ENCODE peak calls at places on chromosomes 5 and 9, in five cellular contexts. T, G, O, S and B are unnamed samples.

GRCh38 chr5:102154291-102154690 is 141.8 kb downstream of the SLCO4C1 start:
- DNase-seq in T (no peak), G (no peak), O (no peak), S (no peak), B (no peak)

GRCh38 chr5:78738693-78739300 is 90.2 kb upstream of the LHFPL2 start:
- DNase-seq in T (no peak), G (no peak), O (no peak), S (no peak), B (no peak)

GRCh38 chr5:108143581-108143980 is 238.3 kb downstream of the FBXL17 start:
- DNase-seq in T (no peak), G (no peak), O (no peak), S (no peak), B (no peak)

GRCh38 chr5:125011419-125011818 is 265.0 kb upstream of the ZNF608 start:
- DNase-seq in T (peak; percentile 35), G (no peak), O (no peak), S (no peak), B (no peak)

GRCh38 chr5:34486160-34486765 is 169.9 kb upstream of the RAI14 start:
- DNase-seq in T (peak; percentile 93), G (peak; percentile 98), O (peak; percentile 69), S (peak; percentile 74), B (peak; percentile 92)

GRCh38 chr9:35914307-35914807 is 5.1 kb downstream of the SPAAR start:
- DNase-seq in T (peak; percentile 81), G (peak; percentile 61), O (no peak), S (peak; percentile 10), B (peak; percentile 74)

GRCh38 chr5:79875230-79875629 is 115.8 kb downstream of the MTX3 start:
- DNase-seq in T (no peak), G (no peak), O (no peak), S (no peak), B (no peak)

GRCh38 chr5:124870070-124870469 is 123.6 kb upstream of the ZNF608 start:
- DNase-seq in T (no peak), G (no peak), O (no peak), S (no peak), B (no peak)

GRCh38 chr5:59322058-59322457 is 571.5 kb downstream of the PDE4D start:
- DNase-seq in T (no peak), G (no peak), O (no peak), S (no peak), B (no peak)

GRCh38 chr5:158998911-158999705 is 100.6 kb downstream of the EBF1 start:
- DNase-seq in T (no peak), G (no peak), O (no peak), S (no peak), B (no peak)

GRCh38 chr5:55052383-55052931 is 28.4 kb downstream of the GZMK start:
- DNase-seq in T (no peak), G (no peak), O (no peak), S (no peak), B (no peak)

GRCh38 chr9:23526806-23527205 is 299.2 kb downstream of the ELAVL2 start:
- DNase-seq in T (no peak), G (no peak), O (no peak), S (no peak), B (no peak)

GRCh38 chr9:117304613-117305012 is 110.2 kb downstream of the ASTN2 start:
- DNase-seq in T (no peak), G (no peak), O (no peak), S (no peak), B (no peak)

DNA sequence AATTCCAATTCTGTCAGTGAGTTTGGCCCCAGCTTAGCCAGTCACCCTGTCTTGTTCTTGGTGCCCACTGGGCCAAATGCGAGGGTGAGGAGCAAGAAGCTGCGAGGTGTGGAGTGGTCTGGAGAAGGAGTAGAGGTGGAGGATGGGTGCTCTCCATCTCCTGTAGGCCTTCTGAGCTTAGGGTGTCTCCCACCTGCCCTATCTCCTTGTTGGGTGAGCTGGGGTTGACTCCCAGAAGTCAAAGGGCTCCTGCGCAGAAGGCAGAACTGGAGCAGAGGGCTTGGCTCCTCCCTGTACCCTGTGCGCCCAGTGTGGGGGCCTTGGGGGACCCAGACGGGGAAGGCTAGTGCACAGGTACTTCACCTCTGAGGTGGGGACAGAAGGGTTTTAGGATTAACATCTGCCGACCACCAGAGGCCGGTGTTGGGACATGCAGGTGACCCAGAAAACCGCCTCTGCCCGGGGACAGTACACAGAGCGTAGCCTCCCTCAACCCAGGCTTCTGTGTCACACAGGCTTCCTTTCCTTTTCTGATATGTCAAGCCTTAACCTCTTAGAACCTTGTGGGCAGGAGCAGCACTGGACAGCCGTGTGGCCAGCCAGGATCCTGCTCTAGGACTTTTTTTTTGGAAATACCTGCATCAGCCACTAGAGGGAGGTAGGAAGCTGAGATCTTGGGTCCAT is 16.9 kb downstream of the IL5 start:
- DNase-seq in T (peak; percentile 74), G (peak; percentile 90), O (peak; percentile 44), S (peak; percentile 65), B (peak; percentile 72)
- TF ChIP-seq EZH2phosphoT487 in T (no peak), G (no peak), O (no peak), S (no peak), B (no peak)

GRCh38 chr5:123116063-123116462 is 27.0 kb downstream of the PRDM6 start:
- DNase-seq in T (no peak), G (no peak), O (no peak), S (no peak), B (no peak)
- TF ChIP-seq EZH2phosphoT487 in T (no peak), G (no peak), O (no peak), S (no peak), B (no peak)

DNA sequence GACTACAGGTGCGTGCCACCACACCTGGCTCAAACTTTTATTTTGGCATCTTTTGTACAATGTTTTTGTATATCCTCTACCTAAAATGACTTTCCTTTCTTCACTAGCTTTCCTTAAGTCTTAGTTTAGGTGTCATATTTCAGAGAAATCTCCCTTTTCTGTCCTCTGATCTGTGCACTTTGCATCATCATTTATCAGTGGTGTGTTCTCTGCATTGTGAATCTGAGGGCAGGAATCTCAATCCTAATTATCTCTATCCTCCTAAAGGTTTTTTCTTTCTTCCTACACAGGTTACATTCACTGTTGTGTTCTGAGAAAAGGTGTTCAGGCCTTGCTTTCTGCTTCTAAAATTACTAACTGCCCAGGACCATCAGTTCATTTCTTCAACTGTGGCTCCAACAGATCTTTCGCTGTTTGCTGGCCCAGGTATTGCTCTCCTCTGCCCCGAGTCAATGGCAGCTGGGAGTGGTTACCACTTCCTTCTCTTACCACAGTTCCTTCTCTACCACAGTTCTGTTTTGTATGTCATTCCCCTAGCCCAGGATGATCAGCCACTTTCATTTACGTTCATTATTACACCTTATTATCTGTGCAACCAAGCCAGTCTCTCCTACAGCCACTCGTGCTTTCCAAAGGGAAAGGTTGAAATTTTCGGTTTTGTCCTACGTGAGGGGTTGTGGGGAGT is 14.0 kb downstream of the TGFBR1 start:
- DNase-seq in T (no peak), G (no peak), O (no peak), S (peak; percentile 81), B (no peak)
- TF ChIP-seq EZH2phosphoT487 in T (no peak), G (no peak), O (no peak), S (no peak), B (no peak)

DNA sequence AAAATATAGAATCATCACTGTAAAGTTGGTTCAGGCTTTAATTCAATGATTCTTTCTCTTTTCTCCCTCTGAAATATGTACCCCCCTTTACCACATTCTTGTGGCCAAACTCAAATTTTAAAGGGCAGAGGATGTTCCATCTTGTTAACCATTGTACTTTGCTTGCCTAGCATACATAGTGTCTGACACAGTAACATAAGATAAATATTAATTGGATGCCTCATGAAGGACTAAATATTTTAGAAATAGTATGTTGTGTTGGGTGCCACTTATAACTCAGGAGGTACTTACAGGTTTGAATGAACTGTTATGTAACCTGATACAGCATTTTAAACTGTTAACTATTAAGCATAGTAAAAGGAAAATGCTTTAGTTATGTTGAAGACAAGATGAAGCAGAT is 71.5 kb downstream of the NIPBL start:
- DNase-seq in T (no peak), G (no peak), O (no peak), S (no peak), B (no peak)
- TF ChIP-seq EZH2phosphoT487 in T (no peak), G (no peak), O (no peak), S (no peak), B (no peak)

GRCh38 chr9:68457803-68458202 is 82.9 kb downstream of the TMEM252 start:
- DNase-seq in T (no peak), G (no peak), O (no peak), S (no peak), B (no peak)

GRCh38 chr9:68458918-68459317 is 81.8 kb downstream of the TMEM252 start:
- DNase-seq in T (no peak), G (no peak), O (no peak), S (no peak), B (no peak)

DNA sequence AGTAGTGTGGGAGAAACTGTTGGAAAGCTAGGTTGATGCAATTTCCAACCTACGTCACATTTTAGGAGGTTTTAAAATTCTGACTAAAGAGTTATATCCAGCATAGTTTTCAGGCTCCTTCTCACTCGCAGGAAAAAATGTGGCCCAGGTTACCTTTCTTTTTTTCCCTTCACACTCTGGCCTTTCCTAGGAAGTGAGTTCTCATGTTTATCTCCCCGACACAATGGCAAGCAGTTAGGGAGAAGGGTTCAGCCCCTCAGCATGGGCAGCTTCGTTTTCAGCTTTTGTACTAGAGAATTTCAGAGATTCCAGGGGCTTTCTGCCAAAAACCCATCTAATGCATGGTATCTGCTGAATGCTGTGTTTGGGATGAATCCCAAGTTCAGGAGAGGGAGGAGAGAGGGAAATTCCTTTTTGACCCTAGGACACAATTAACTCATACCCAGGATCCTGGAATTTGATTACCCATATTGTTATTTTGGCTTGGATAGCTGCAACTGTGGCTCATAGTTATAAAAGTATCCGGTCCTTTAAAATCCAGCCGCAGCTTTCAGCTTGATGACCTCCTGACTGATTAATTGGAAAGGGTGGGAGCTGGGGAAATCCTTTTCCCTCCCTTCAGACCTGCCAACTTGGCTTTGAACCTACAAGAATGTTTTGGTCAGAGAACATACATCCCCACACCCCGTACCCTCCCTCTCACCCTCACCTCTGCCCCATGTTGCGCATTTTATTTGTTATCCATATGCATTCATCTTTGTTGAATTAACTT is 78.5 kb downstream of the TMEM252 start:
- DNase-seq in T (no peak), G (peak; percentile 44), O (no peak), S (no peak), B (peak; percentile 10)
- TF ChIP-seq EZH2phosphoT487 in T (no peak), G (no peak), O (no peak), S (no peak), B (no peak)

DNA sequence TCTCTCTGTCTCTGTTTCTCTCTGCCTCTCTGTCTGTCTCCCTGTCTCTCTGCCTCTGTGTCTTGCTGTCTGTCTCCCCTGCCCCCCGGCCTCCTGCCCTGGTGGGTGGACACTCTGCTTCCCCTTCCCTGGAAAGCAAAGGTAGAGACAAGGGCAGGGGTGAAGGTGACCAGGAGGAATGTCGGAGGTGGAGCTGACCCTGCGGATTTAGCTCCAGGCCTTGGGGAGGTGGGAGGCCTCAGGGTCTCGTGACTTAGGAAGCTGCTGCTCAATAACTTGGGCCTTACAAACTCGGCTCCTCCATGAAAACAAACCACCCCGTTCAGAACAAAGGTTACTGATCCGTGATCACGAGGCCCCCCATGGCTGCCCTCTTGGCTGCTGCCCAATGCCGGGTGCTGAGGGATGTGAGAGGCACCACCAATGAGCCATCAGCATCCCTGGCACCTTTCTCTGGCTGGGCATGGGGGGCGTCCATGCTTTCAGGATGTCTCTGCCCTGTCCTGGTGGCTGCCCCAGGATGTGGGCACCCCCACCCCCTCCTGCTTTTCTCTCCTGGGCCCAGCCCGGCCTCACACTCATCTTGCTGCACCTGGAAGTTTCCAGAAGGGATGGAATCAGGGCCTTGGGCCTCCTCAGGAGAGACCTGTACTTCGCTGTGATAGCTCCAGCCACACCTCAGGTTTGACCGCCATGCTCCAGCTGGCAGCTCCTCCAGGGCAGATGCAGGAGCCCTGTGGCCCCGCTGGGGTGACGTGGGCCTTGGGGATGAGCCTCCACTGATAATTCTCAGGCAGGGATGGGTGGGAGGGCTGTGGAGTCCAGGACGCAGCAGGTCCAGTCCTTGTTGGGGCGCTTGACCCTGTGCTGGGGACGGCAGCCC is 14.8 kb upstream of the SLC6A19 start:
- DNase-seq in T (no peak), G (no peak), O (no peak), S (no peak), B (no peak)
- TF ChIP-seq EZH2phosphoT487 in T (no peak), G (no peak), O (no peak), S (no peak), B (no peak)

GRCh38 chr9:88537743-88538055 is 2.7 kb downstream of the NXNL2 start:
- DNase-seq in T (peak; percentile 84), G (peak; percentile 38), O (no peak), S (peak; percentile 2), B (peak; percentile 57)
- TF ChIP-seq EZH2phosphoT487 in T (no peak), G (no peak), O (no peak), S (no peak), B (no peak)